ENCODE peak calls at places on chromosomes 3 and 15, in six cellular contexts. Y is hepatocyte; C is AG08395; F is GM19239; I is cardiac muscle cell; Z is activated T-cell treated with anti-CD3 and anti-CD28 coated beads, Interleukin-2, amount 50 U/mL, for 72 hours. M is an unnamed sample.

GRCh38 chr15:25176616-25176923 is 221.8 kb downstream of the SNRPN start:
- DNase-seq in Y (no peak), C (no peak), F (no peak), I (no peak), Z (no peak), M (no peak)

GRCh38 chr3:134463676-134464611 is 21.8 kb downstream of the ANAPC13 start:
- DNase-seq in Y (peak), C (peak), F (no peak), I (no peak), Z (no peak), M (peak)

GRCh38 chr15:38349251-38349650 is 96.6 kb downstream of the SPRED1 start:
- DNase-seq in Y (no peak), C (no peak), F (no peak), I (no peak), Z (no peak), M (no peak)

GRCh38 chr3:177068967-177069366 is 128.3 kb downstream of the TBL1XR1 start:
- DNase-seq in Y (no peak), C (no peak), F (no peak), I (no peak), Z (no peak), M (no peak)

GRCh38 chr15:89129123-89129815 is 41.0 kb downstream of the ABHD2 start:
- DNase-seq in Y (peak), C (no peak), F (peak), I (peak), Z (peak), M (no peak)

GRCh38 chr3:61805510-61806080 is 244.2 kb downstream of the PTPRG start:
- DNase-seq in Y (no peak), C (no peak), F (no peak), I (no peak), Z (no peak), M (no peak)

GRCh38 chr3:59247402-59247841 is 197.6 kb upstream of the CFAP20DC start:
- DNase-seq in Y (no peak), C (no peak), F (no peak), I (no peak), Z (no peak), M (no peak)

GRCh38 chr3:15638891-15639262 is 37.3 kb downstream of the BTD start:
- DNase-seq in Y (no peak), C (no peak), F (no peak), I (no peak), Z (peak), M (no peak)

GRCh38 chr15:76512971-76513370 is 176.4 kb downstream of the ISL2 start:
- DNase-seq in Y (no peak), C (no peak), F (no peak), I (no peak), Z (no peak), M (no peak)

GRCh38 chr15:40031300-40031699 is 7.7 kb downstream of the SRP14 start:
- DNase-seq in Y (no peak), C (no peak), F (no peak), I (no peak), Z (no peak), M (no peak)

GRCh38 chr15:57153140-57153539 is 223.2 kb upstream of the CGNL1 start:
- DNase-seq in Y (peak), C (no peak), F (no peak), I (no peak), Z (peak), M (no peak)

GRCh38 chr3:56914646-56915045 is 112.9 kb upstream of the ARHGEF3 start:
- DNase-seq in Y (no peak), C (no peak), F (no peak), I (no peak), Z (no peak), M (no peak)

GRCh38 chr3:12237912-12238650 is 50.8 kb upstream of the PPARG start:
- DNase-seq in Y (no peak), C (no peak), F (no peak), I (no peak), Z (no peak), M (no peak)

M was measured in AG09309.